ENCODE peak calls at places on chromosomes 1 and 21, in seven cellular contexts. One of them, this sample, is unnamed.
A peak's percentile ranks its signal among the peaks of the same experiment; 100 is the strongest.

GRCh38 chr1:85047144-85047471 is 1.2 kb downstream of the MCOLN3 start:
- DNase-seq in transverse colon: no peak
- DNase-seq in H54: no peak
- DNase-seq in astrocyte: no peak
- DNase-seq in hepatic stellate cell: no peak
- DNase-seq in NCI-H2081: no peak
- DNase-seq in NCI-H748 treated with DMSO at 0.1 percent for 48 hours: no peak
- DNase-seq in this sample: no peak

GRCh38 chr1:228972576-228972975 is 237.3 kb downstream of the RHOU start:
- DNase-seq in hepatic stellate cell: no peak
- DNase-seq in NCI-H2081: no peak
- DNase-seq in transverse colon: no peak
- DNase-seq in astrocyte: no peak
- DNase-seq in H54: no peak
- DNase-seq in NCI-H748 treated with DMSO at 0.1 percent for 48 hours: no peak
- DNase-seq in this sample: no peak

GRCh38 chr1:98732985-98733781 is 71.7 kb downstream of the SNX7 start:
- DNase-seq in NCI-H2081: no peak
- DNase-seq in hepatic stellate cell: no peak
- DNase-seq in transverse colon: no peak
- DNase-seq in NCI-H748 treated with DMSO at 0.1 percent for 48 hours: no peak
- DNase-seq in H54: no peak
- DNase-seq in astrocyte: peak; percentile 30
- DNase-seq in this sample: no peak

GRCh38 chr1:202821467-202821866 is 10.7 kb downstream of the PCAT6 start:
- DNase-seq in H54: no peak
- DNase-seq in NCI-H2081: no peak
- DNase-seq in NCI-H748 treated with DMSO at 0.1 percent for 48 hours: no peak
- DNase-seq in astrocyte: peak; percentile 66
- DNase-seq in hepatic stellate cell: peak; percentile 46
- DNase-seq in transverse colon: no peak
- DNase-seq in this sample: no peak

GRCh38 chr1:94543003-94543402 is 1.4 kb upstream of the F3 start:
- DNase-seq in transverse colon: no peak
- DNase-seq in H54: no peak
- DNase-seq in hepatic stellate cell: no peak
- DNase-seq in NCI-H2081: no peak
- DNase-seq in astrocyte: peak; percentile 54
- DNase-seq in NCI-H748 treated with DMSO at 0.1 percent for 48 hours: no peak
- DNase-seq in this sample: peak; percentile 50

GRCh38 chr1:115980156-115980555 is 3.8 kb downstream of the SLC22A15 start:
- DNase-seq in NCI-H2081: no peak
- DNase-seq in astrocyte: no peak
- DNase-seq in hepatic stellate cell: no peak
- DNase-seq in NCI-H748 treated with DMSO at 0.1 percent for 48 hours: no peak
- DNase-seq in transverse colon: no peak
- DNase-seq in H54: no peak
- DNase-seq in this sample: no peak

GRCh38 chr21:35256468-35256988 is 207.4 kb upstream of the RUNX1 start:
- DNase-seq in NCI-H2081: peak; percentile 58
- DNase-seq in astrocyte: peak; percentile 99
- DNase-seq in transverse colon: peak; percentile 78
- DNase-seq in NCI-H748 treated with DMSO at 0.1 percent for 48 hours: peak; percentile 65
- DNase-seq in H54: peak; percentile 65
- DNase-seq in hepatic stellate cell: peak; percentile 66
- DNase-seq in this sample: peak; percentile 91

GRCh38 chr1:94265931-94266330 is 28.5 kb upstream of the ARHGAP29 start:
- DNase-seq in H54: no peak
- DNase-seq in transverse colon: no peak
- DNase-seq in hepatic stellate cell: no peak
- DNase-seq in NCI-H2081: no peak
- DNase-seq in NCI-H748 treated with DMSO at 0.1 percent for 48 hours: no peak
- DNase-seq in astrocyte: no peak
- DNase-seq in this sample: peak; percentile 33

GRCh38 chr1:37031871-37032270 is 2.4 kb downstream of the GRIK3 start:
- DNase-seq in NCI-H748 treated with DMSO at 0.1 percent for 48 hours: no peak
- DNase-seq in NCI-H2081: no peak
- DNase-seq in H54: no peak
- DNase-seq in hepatic stellate cell: no peak
- DNase-seq in astrocyte: no peak
- DNase-seq in transverse colon: no peak
- DNase-seq in this sample: no peak

GRCh38 chr1:113972954-113973353 is 6.3 kb upstream of the OLFML3 start:
- DNase-seq in NCI-H748 treated with DMSO at 0.1 percent for 48 hours: no peak
- DNase-seq in H54: no peak
- DNase-seq in transverse colon: no peak
- DNase-seq in hepatic stellate cell: no peak
- DNase-seq in astrocyte: no peak
- DNase-seq in NCI-H2081: no peak
- DNase-seq in this sample: no peak

GRCh38 chr1:203682401-203683383 is 56.1 kb downstream of the ATP2B4 start:
- DNase-seq in NCI-H748 treated with DMSO at 0.1 percent for 48 hours: no peak
- DNase-seq in hepatic stellate cell: no peak
- DNase-seq in NCI-H2081: peak; percentile 11
- DNase-seq in H54: no peak
- DNase-seq in transverse colon: peak; percentile 25
- DNase-seq in astrocyte: no peak
- DNase-seq in this sample: no peak

GRCh38 chr1:184947497-184948256 is 26.6 kb downstream of the NIBAN1 start:
- DNase-seq in NCI-H748 treated with DMSO at 0.1 percent for 48 hours: no peak
- DNase-seq in hepatic stellate cell: no peak
- DNase-seq in astrocyte: no peak
- DNase-seq in transverse colon: no peak
- DNase-seq in H54: no peak
- DNase-seq in NCI-H2081: no peak
- DNase-seq in this sample: no peak

GRCh38 chr1:55089683-55090082 is 50.3 kb downstream of the PCSK9 start:
- DNase-seq in transverse colon: no peak
- DNase-seq in NCI-H2081: no peak
- DNase-seq in H54: no peak
- DNase-seq in astrocyte: peak; percentile 31
- DNase-seq in NCI-H748 treated with DMSO at 0.1 percent for 48 hours: no peak
- DNase-seq in hepatic stellate cell: no peak
- DNase-seq in this sample: no peak

GRCh38 chr1:231584117-231584516 is 42.5 kb upstream of the DISC1 start:
- DNase-seq in astrocyte: peak; percentile 70
- DNase-seq in hepatic stellate cell: peak; percentile 46
- DNase-seq in NCI-H748 treated with DMSO at 0.1 percent for 48 hours: no peak
- DNase-seq in transverse colon: no peak
- DNase-seq in H54: peak; percentile 17
- DNase-seq in NCI-H2081: peak; percentile 62
- DNase-seq in this sample: no peak

GRCh38 chr1:9270290-9270900 is 22.3 kb upstream of the SPSB1 start:
- DNase-seq in transverse colon: no peak
- DNase-seq in H54: no peak
- DNase-seq in astrocyte: no peak
- DNase-seq in hepatic stellate cell: no peak
- DNase-seq in NCI-H748 treated with DMSO at 0.1 percent for 48 hours: no peak
- DNase-seq in NCI-H2081: peak; percentile 16
- DNase-seq in this sample: no peak

GRCh38 chr1:203300441-203301330 is 4.6 kb upstream of the BTG2 start:
- DNase-seq in NCI-H2081: no peak
- DNase-seq in transverse colon: no peak
- DNase-seq in hepatic stellate cell: no peak
- DNase-seq in H54: no peak
- DNase-seq in astrocyte: no peak
- DNase-seq in NCI-H748 treated with DMSO at 0.1 percent for 48 hours: no peak
- DNase-seq in this sample: no peak

GRCh38 chr1:156435551-156436318 is 64.8 kb downstream of the MEF2D start:
- DNase-seq in H54: no peak
- DNase-seq in astrocyte: no peak
- DNase-seq in hepatic stellate cell: no peak
- DNase-seq in transverse colon: no peak
- DNase-seq in NCI-H2081: no peak
- DNase-seq in NCI-H748 treated with DMSO at 0.1 percent for 48 hours: no peak
- DNase-seq in this sample: no peak

GRCh38 chr1:10724052-10724494 is 72.4 kb downstream of the CASZ1 start:
- DNase-seq in astrocyte: peak; percentile 48
- DNase-seq in NCI-H2081: peak; percentile 86
- DNase-seq in NCI-H748 treated with DMSO at 0.1 percent for 48 hours: peak; percentile 6
- DNase-seq in transverse colon: peak; percentile 49
- DNase-seq in H54: peak; percentile 54
- DNase-seq in hepatic stellate cell: no peak
- DNase-seq in this sample: no peak

GRCh38 chr1:183810172-183810571 is 5.3 kb downstream of the RGL1 start:
- DNase-seq in NCI-H2081: no peak
- DNase-seq in hepatic stellate cell: no peak
- DNase-seq in H54: no peak
- DNase-seq in NCI-H748 treated with DMSO at 0.1 percent for 48 hours: no peak
- DNase-seq in transverse colon: peak; percentile 16
- DNase-seq in astrocyte: peak; percentile 32
- DNase-seq in this sample: no peak

GRCh38 chr1:227766015-227766634 is 30.9 kb downstream of the SNAP47 start:
- DNase-seq in transverse colon: peak; percentile 68
- DNase-seq in NCI-H748 treated with DMSO at 0.1 percent for 48 hours: no peak
- DNase-seq in H54: peak; percentile 78
- DNase-seq in hepatic stellate cell: no peak
- DNase-seq in NCI-H2081: peak; percentile 99
- DNase-seq in astrocyte: peak; percentile 44
- DNase-seq in this sample: no peak

GRCh38 chr21:15667010-15667409 is 62.8 kb upstream of the USP25 start:
- DNase-seq in astrocyte: peak; percentile 56
- DNase-seq in H54: peak; percentile 6
- DNase-seq in hepatic stellate cell: no peak
- DNase-seq in NCI-H2081: no peak
- DNase-seq in NCI-H748 treated with DMSO at 0.1 percent for 48 hours: no peak
- DNase-seq in transverse colon: no peak
- DNase-seq in this sample: no peak

GRCh38 chr1:36731226-36732037 is 248.7 kb upstream of the CSF3R start:
- DNase-seq in H54: no peak
- DNase-seq in NCI-H2081: no peak
- DNase-seq in hepatic stellate cell: no peak
- DNase-seq in transverse colon: no peak
- DNase-seq in astrocyte: no peak
- DNase-seq in NCI-H748 treated with DMSO at 0.1 percent for 48 hours: no peak
- DNase-seq in this sample: no peak

GRCh38 chr1:150578278-150579109 is 916 bp downstream of the MCL1 start:
- DNase-seq in transverse colon: peak; percentile 54
- DNase-seq in H54: no peak
- DNase-seq in hepatic stellate cell: peak; percentile 60
- DNase-seq in astrocyte: peak; percentile 87
- DNase-seq in NCI-H2081: peak; percentile 81
- DNase-seq in NCI-H748 treated with DMSO at 0.1 percent for 48 hours: peak; percentile 69
- DNase-seq in this sample: peak; percentile 89

GRCh38 chr1:192877283-192877886 is 68.5 kb downstream of the RGS2 start:
- DNase-seq in transverse colon: no peak
- DNase-seq in hepatic stellate cell: no peak
- DNase-seq in H54: no peak
- DNase-seq in NCI-H748 treated with DMSO at 0.1 percent for 48 hours: no peak
- DNase-seq in NCI-H2081: no peak
- DNase-seq in astrocyte: peak; percentile 75
- DNase-seq in this sample: no peak

GRCh38 chr1:168603501-168604107 is 27.2 kb downstream of the XCL1 start:
- DNase-seq in H54: peak; percentile 5
- DNase-seq in NCI-H2081: peak; percentile 86
- DNase-seq in NCI-H748 treated with DMSO at 0.1 percent for 48 hours: peak; percentile 63
- DNase-seq in astrocyte: peak; percentile 44
- DNase-seq in hepatic stellate cell: peak; percentile 35
- DNase-seq in transverse colon: peak; percentile 82
- DNase-seq in this sample: peak; percentile 55

GRCh38 chr1:48940354-48940753 is 163.7 kb upstream of the BEND5 start:
- DNase-seq in NCI-H2081: no peak
- DNase-seq in hepatic stellate cell: no peak
- DNase-seq in astrocyte: no peak
- DNase-seq in NCI-H748 treated with DMSO at 0.1 percent for 48 hours: no peak
- DNase-seq in transverse colon: no peak
- DNase-seq in H54: no peak
- DNase-seq in this sample: no peak

This sample was measured in SJSA1.